ENCODE peak calls at places on chromosomes 4 and X, in ten cellular contexts. Y is stimulated activated CD8-positive, alpha-beta memory T cell treated with anti-CD3 and anti-CD28 coated beads, Interleukin-7, amount 100 ng/mL, for 4 hours; O is stimulated activated CD4-positive, alpha-beta T cell treated with anti-CD3 and anti-CD28 coated beads, Interleukin-1b, Interleukin-23, amount 100 ng/mL, for 24 hours; F is dorsolateral prefrontal cortex; H is CD8-positive, alpha-beta memory T cell; Q is NCI-H774; L is AML-193; Z is cardiac fibroblast; B is ELF-1; A is ACHN. J is an unnamed sample.

GRCh38 chr4:4270529-4270928 is 19.4 kb downstream of the LYAR start:
- DNase-seq in Y (no peak), O (no peak), F (no peak), H (no peak), Q (no peak), L (no peak), Z (peak; percentile 66), B (no peak), A (no peak), J (no peak)

GRCh38 chr4:139229534-139230039 is 50.4 kb downstream of the MGARP start:
- DNase-seq in Y (no peak), O (no peak), F (no peak), H (no peak), Q (peak; percentile 6), L (peak; percentile 68), Z (peak; percentile 82), B (no peak), A (peak; percentile 63), J (no peak)

GRCh38 chr4:24774452-24774851 is 20.9 kb upstream of the SOD3 start:
- DNase-seq in Y (no peak), O (no peak), F (no peak), H (no peak), Q (no peak), L (no peak), Z (peak; percentile 27), B (no peak), A (no peak), J (no peak)

GRCh38 chr4:150255610-150256580 is 177.7 kb downstream of the DCLK2 start:
- DNase-seq in Y (no peak), O (no peak), F (no peak), H (no peak), Q (no peak), L (no peak), Z (no peak), B (no peak), A (no peak), J (no peak)

GRCh38 chrX:42496239-42496638 is 281.7 kb downstream of the PPP1R2C start:
- DNase-seq in Y (no peak), O (no peak), F (no peak), H (no peak), Q (no peak), L (no peak), Z (no peak), B (no peak), A (peak; percentile 2), J (no peak)

GRCh38 chrX:24306430-24306829 is 7.4 kb downstream of the SUPT20HL2 start:
- DNase-seq in Y (no peak), O (no peak), F (no peak), H (no peak), Q (no peak), L (no peak), Z (no peak), B (peak; percentile 42), A (no peak), J (no peak)

GRCh38 chr4:114890773-114891172 is 222.6 kb downstream of the NDST4 start:
- DNase-seq in Y (no peak), O (no peak), F (no peak), H (no peak), Q (no peak), L (peak; percentile 86), Z (no peak), B (no peak), A (no peak), J (no peak)

GRCh38 chrX:39808471-39808917 is 289.3 kb downstream of the BCOR start:
- DNase-seq in Y (no peak), O (no peak), F (no peak), H (no peak), Q (no peak), L (no peak), Z (peak; percentile 74), B (peak; percentile 85), A (no peak), J (no peak)

GRCh38 chrX:41164469-41164868 is 79.2 kb downstream of the USP9X start:
- DNase-seq in Y (no peak), O (no peak), F (no peak), H (no peak), Q (no peak), L (no peak), Z (no peak), B (no peak), A (no peak), J (no peak)

GRCh38 chr4:8304827-8305695 is 35.5 kb downstream of the HTRA3 start:
- DNase-seq in Y (no peak), O (no peak), F (no peak), H (no peak), Q (no peak), L (no peak), Z (no peak), B (no peak), A (no peak), J (no peak)

GRCh38 chr4:121938282-121939092 is 13.4 kb downstream of the TRPC3 start:
- DNase-seq in Y (no peak), O (no peak), F (no peak), H (no peak), Q (no peak), L (no peak), Z (no peak), B (no peak), A (no peak), J (no peak)

GRCh38 chr4:155570661-155571060 is 96.0 kb upstream of the GUCY1A1 start:
- DNase-seq in Y (no peak), O (no peak), F (no peak), H (no peak), Q (no peak), L (no peak), Z (no peak), B (no peak), A (no peak), J (no peak)

GRCh38 chrX:111083101-111083500 is 12.9 kb upstream of the PAK3 start:
- DNase-seq in Y (no peak), O (no peak), F (no peak), H (no peak), Q (no peak), L (no peak), Z (peak; percentile 1), B (no peak), A (no peak), J (no peak)

GRCh38 chr4:110904435-110905050 is 281.7 kb upstream of the PITX2 start:
- DNase-seq in Y (no peak), O (no peak), F (no peak), H (no peak), Q (no peak), L (no peak), Z (no peak), B (no peak), A (no peak), J (no peak)

GRCh38 chrX:133922390-133922772 is 63.0 kb downstream of the GPC3 start:
- DNase-seq in Y (no peak), O (no peak), F (no peak), H (no peak), Q (no peak), L (no peak), Z (no peak), B (no peak), A (no peak), J (no peak)

GRCh38 chr4:99845708-99846469 is 29.3 kb downstream of the DAPP1 start:
- DNase-seq in Y (no peak), O (no peak), F (no peak), H (no peak), Q (no peak), L (no peak), Z (no peak), B (no peak), A (no peak), J (no peak)